ENCODE peak calls at places on chromosomes 5 and 9, in ten cellular contexts. N is uterus, O is IMR-90, L is sigmoid colon, T is K562, S is Peyer's patch, M is esophagus squamous epithelium, H is body of pancreas, Z is heart left ventricle, A is breast epithelium. Q is an unnamed sample.

GRCh38 chr9:83220737-83221136 is 157.8 kb upstream of the RASEF start:
- DNase-seq in H (peak), A (no peak), L (no peak), T (no peak), N (no peak), Z (no peak), M (no peak), O (peak), S (no peak), Q (peak)

GRCh38 chr5:172407241-172407691 is 47.1 kb downstream of the SH3PXD2B start:
- DNase-seq in A (no peak), S (no peak), Z (peak), M (no peak), T (no peak), H (no peak), L (peak), N (no peak), O (peak), Q (no peak)

GRCh38 chr9:15249042-15249818 is 57.8 kb downstream of the TTC39B start:
- DNase-seq in L (no peak), A (no peak), T (no peak), M (no peak), Z (no peak), S (no peak), O (peak), N (no peak), H (no peak), Q (peak)

GRCh38 chr5:117486879-117487391 is 912.3 kb upstream of the SEMA6A start:
- DNase-seq in H (no peak), S (no peak), O (no peak), T (no peak), Z (no peak), M (no peak), A (no peak), L (no peak), N (no peak), Q (no peak)

GRCh38 chr5:115636008-115636407 is 10.2 kb upstream of the TMED7 start:
- DNase-seq in Z (no peak), H (no peak), T (no peak), N (no peak), M (no peak), A (no peak), L (no peak), O (no peak), S (no peak), Q (no peak)

GRCh38 chr5:7686794-7687193 is 164.1 kb downstream of the CFAP90 start:
- DNase-seq in T (no peak), O (no peak), S (no peak), M (no peak), Z (no peak), L (no peak), H (no peak), A (no peak), N (no peak), Q (no peak)

GRCh38 chr5:90968319-90968718 is 409.7 kb downstream of the ADGRV1 start:
- DNase-seq in L (no peak), O (no peak), H (no peak), S (no peak), Z (no peak), T (no peak), A (no peak), N (no peak), M (no peak), Q (no peak)

GRCh38 chr5:132180134-132180745 is 47.4 kb downstream of the P4HA2 start:
- DNase-seq in H (peak), N (no peak), S (no peak), A (no peak), O (peak), L (no peak), Z (no peak), T (peak), M (no peak), Q (peak)

GRCh38 chr5:10726179-10726912 is 34.7 kb downstream of the DAP start:
- DNase-seq in O (peak), N (no peak), T (peak), H (no peak), A (no peak), Z (no peak), S (no peak), L (no peak), M (no peak), Q (no peak)

GRCh38 chr5:142549834-142550233 is 136.1 kb downstream of the FGF1 start:
- DNase-seq in H (no peak), O (no peak), L (no peak), M (no peak), N (no peak), Z (no peak), T (no peak), A (no peak), S (no peak), Q (no peak)

GRCh38 chr9:70746760-70747159 is 332.3 kb upstream of the KLF9 start:
- DNase-seq in S (no peak), L (no peak), M (no peak), A (no peak), O (no peak), T (no peak), H (no peak), Z (no peak), N (no peak), Q (no peak)

GRCh38 chr5:8628521-8628920 is 759.6 kb downstream of the MTRR start:
- DNase-seq in N (no peak), O (no peak), A (no peak), S (no peak), Z (no peak), M (no peak), T (no peak), L (no peak), H (no peak), Q (no peak)

GRCh38 chr5:109365653-109366052 is 44.1 kb downstream of the PJA2 start:
- DNase-seq in S (no peak), T (no peak), N (no peak), H (no peak), O (no peak), Z (no peak), A (no peak), L (no peak), M (no peak), Q (no peak)

GRCh38 chr5:173761182-173761521 is 127.0 kb upstream of the CPEB4 start:
- DNase-seq in Z (no peak), N (no peak), O (no peak), M (no peak), L (no peak), A (no peak), H (no peak), T (no peak), S (no peak), Q (no peak)

GRCh38 chr5:111066261-111066938 is 5.1 kb upstream of the TSLP start:
- DNase-seq in H (no peak), O (no peak), M (no peak), A (no peak), L (no peak), N (no peak), Z (no peak), S (no peak), T (no peak), Q (no peak)

GRCh38 chr5:67021522-67022316 is 174.9 kb downstream of the CD180 start:
- DNase-seq in M (no peak), T (no peak), A (no peak), S (no peak), N (no peak), O (peak), L (no peak), Z (no peak), H (no peak), Q (no peak)

GRCh38 chr9:129178983-129179382 is 922 bp upstream of the IER5L start:
- DNase-seq in O (no peak), A (no peak), M (no peak), S (no peak), Z (no peak), N (no peak), T (peak), L (no peak), H (no peak), Q (no peak)

GRCh38 chr5:93117753-93118531 is 463.1 kb downstream of the NR2F1-AS1 start:
- DNase-seq in Z (no peak), L (no peak), A (no peak), N (no peak), M (no peak), S (no peak), O (peak), H (no peak), T (no peak), Q (no peak)

GRCh38 chr5:129459485-129460120 is 495 bp upstream of the ADAMTS19 start:
- DNase-seq in S (no peak), M (no peak), N (peak), Z (peak), L (no peak), O (peak), T (no peak), H (peak), A (no peak), Q (no peak)

GRCh38 chr9:137787786-137788505 is 89.6 kb upstream of the CACNA1B start:
- DNase-seq in T (no peak), A (no peak), Z (no peak), O (no peak), S (no peak), M (no peak), L (peak), H (no peak), N (no peak), Q (no peak)

GRCh38 chr5:154236-154635 is 37.1 kb upstream of the LRRC14B start:
- DNase-seq in M (no peak), A (no peak), H (no peak), L (no peak), O (no peak), Z (no peak), T (no peak), N (no peak), S (no peak), Q (no peak)

GRCh38 chr5:115379622-115380344 is 83.3 kb upstream of the CCDC112 start:
- DNase-seq in L (no peak), S (no peak), M (no peak), A (no peak), N (no peak), O (no peak), Z (no peak), T (no peak), H (peak), Q (no peak)

GRCh38 chr9:132955123-132955522 is 10.7 kb upstream of the TSC1 start:
- DNase-seq in A (no peak), Z (no peak), S (no peak), L (no peak), O (no peak), M (no peak), N (no peak), H (no peak), T (no peak), Q (no peak)

GRCh38 chr5:168159425-168159824 is 132.0 kb upstream of the WWC1 start:
- DNase-seq in H (peak), L (no peak), N (no peak), M (no peak), A (no peak), S (no peak), Z (no peak), T (no peak), O (no peak), Q (no peak)

GRCh38 chr9:112815868-112816267 is 65.3 kb downstream of the SNX30 start:
- DNase-seq in A (no peak), N (no peak), M (no peak), T (no peak), Z (no peak), S (no peak), L (no peak), O (no peak), H (no peak), Q (no peak)

GRCh38 chr5:171107650-171108049 is 201.4 kb upstream of the TLX3 start:
- DNase-seq in S (no peak), T (no peak), Z (no peak), L (no peak), N (no peak), M (no peak), A (no peak), O (no peak), H (no peak), Q (no peak)

GRCh38 chr9:95793924-95794828 is 81.3 kb upstream of the ERCC6L2 start:
- DNase-seq in H (no peak), O (peak), M (no peak), S (no peak), Z (no peak), L (no peak), T (no peak), A (no peak), N (no peak), Q (peak)

GRCh38 chr5:144191998-144192397 is 21.3 kb downstream of the KCTD16 start:
- DNase-seq in A (no peak), M (no peak), S (no peak), Z (no peak), N (no peak), H (no peak), O (peak), T (peak), L (no peak), Q (peak)

GRCh38 chr5:8057764-8058163 is 188.8 kb downstream of the MTRR start:
- DNase-seq in O (peak), Z (no peak), M (no peak), H (peak), N (no peak), T (peak), L (no peak), A (no peak), S (no peak), Q (no peak)

GRCh38 chr5:151937851-151938250 is 13.2 kb upstream of the GLRA1 start:
- DNase-seq in N (no peak), Z (no peak), H (no peak), L (no peak), T (no peak), M (no peak), S (no peak), A (no peak), O (no peak), Q (no peak)

GRCh38 chr9:37921546-37922300 is 17.8 kb upstream of the SLC25A51 start:
- DNase-seq in O (no peak), T (no peak), A (peak), M (no peak), S (no peak), Z (no peak), N (no peak), H (no peak), L (peak), Q (no peak)

GRCh38 chr5:165031361-165031760 is 1525.9 kb downstream of the MAT2B start:
- DNase-seq in O (no peak), N (no peak), T (no peak), S (no peak), L (no peak), H (no peak), M (no peak), Z (no peak), A (no peak), Q (no peak)

GRCh38 chr9:8800196-8800595 is 1000.6 kb upstream of the DMAC1 start:
- DNase-seq in L (no peak), O (no peak), H (no peak), A (no peak), M (no peak), T (no peak), Z (no peak), N (no peak), S (no peak), Q (no peak)

GRCh38 chr9:20270176-20270575 is 352.1 kb downstream of the MLLT3 start:
- DNase-seq in N (no peak), Z (no peak), S (no peak), T (no peak), O (no peak), M (no peak), H (no peak), L (no peak), A (no peak), Q (no peak)

GRCh38 chr9:20276762-20277161 is 345.5 kb downstream of the MLLT3 start:
- DNase-seq in T (no peak), L (no peak), H (no peak), N (no peak), M (no peak), S (no peak), Z (no peak), O (no peak), A (no peak), Q (no peak)

GRCh38 chr9:20269620-20270019 is 352.7 kb downstream of the MLLT3 start:
- DNase-seq in N (no peak), L (no peak), O (no peak), A (no peak), T (no peak), Z (no peak), M (no peak), S (no peak), H (no peak), Q (no peak)

GRCh38 chr9:20271723-20272122 is 350.6 kb downstream of the MLLT3 start:
- DNase-seq in H (no peak), L (no peak), A (no peak), T (no peak), M (no peak), Z (no peak), N (no peak), O (no peak), S (no peak), Q (no peak)

GRCh38 chr9:20271107-20271506 is 351.2 kb downstream of the MLLT3 start:
- DNase-seq in A (no peak), O (no peak), T (no peak), S (no peak), M (no peak), Z (no peak), N (no peak), H (no peak), L (no peak), Q (no peak)
- TF ChIP-seq POLR2A in A (no peak), O (no peak), T (no peak), S (no peak), M (no peak), Z (no peak), N (no peak), H (no peak), L (no peak), Q (no peak)

GRCh38 chr5:138466058-138466899 is 1.0 kb downstream of the EGR1 start:
- DNase-seq in N (peak), M (no peak), T (peak), Z (no peak), S (no peak), H (peak), L (no peak), O (peak), A (peak), Q (no peak)

GRCh38 chr5:138466900-138467710 is 1.8 kb downstream of the EGR1 start:
- DNase-seq in S (no peak), L (no peak), O (peak), H (peak), M (no peak), N (peak), T (no peak), Z (no peak), A (peak), Q (no peak)

GRCh38 chr5:138468133-138468965 is 3.1 kb downstream of the EGR1 start:
- DNase-seq in N (no peak), A (no peak), L (no peak), O (peak), M (no peak), S (no peak), Z (no peak), T (no peak), H (no peak), Q (no peak)

GRCh38 chr5:138468966-138469539 is 3.8 kb downstream of the EGR1 start:
- DNase-seq in N (no peak), S (no peak), M (no peak), T (no peak), H (no peak), A (no peak), L (no peak), Z (no peak), O (peak), Q (no peak)

DNA sequence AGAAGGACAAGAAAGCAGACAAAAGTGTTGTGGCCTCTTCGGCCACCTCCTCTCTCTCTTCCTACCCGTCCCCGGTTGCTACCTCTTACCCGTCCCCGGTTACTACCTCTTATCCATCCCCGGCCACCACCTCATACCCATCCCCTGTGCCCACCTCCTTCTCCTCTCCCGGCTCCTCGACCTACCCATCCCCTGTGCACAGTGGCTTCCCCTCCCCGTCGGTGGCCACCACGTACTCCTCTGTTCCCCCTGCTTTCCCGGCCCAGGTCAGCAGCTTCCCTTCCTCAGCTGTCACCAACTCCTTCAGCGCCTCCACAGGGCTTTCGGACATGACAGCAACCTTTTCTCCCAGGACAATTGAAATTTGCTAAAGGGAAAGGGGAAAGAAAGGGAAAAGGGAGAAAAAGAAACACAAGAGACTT is 2.4 kb downstream of the EGR1 start:
- DNase-seq in O (no peak), S (no peak), L (no peak), M (no peak), Z (no peak), T (no peak), A (peak), N (no peak), H (peak), Q (no peak)
- TF ChIP-seq POLR2A in O (no peak), S (no peak), L (no peak), M (no peak), Z (no peak), T (peak), A (no peak), N (no peak), H (peak), Q (no peak)

DNA sequence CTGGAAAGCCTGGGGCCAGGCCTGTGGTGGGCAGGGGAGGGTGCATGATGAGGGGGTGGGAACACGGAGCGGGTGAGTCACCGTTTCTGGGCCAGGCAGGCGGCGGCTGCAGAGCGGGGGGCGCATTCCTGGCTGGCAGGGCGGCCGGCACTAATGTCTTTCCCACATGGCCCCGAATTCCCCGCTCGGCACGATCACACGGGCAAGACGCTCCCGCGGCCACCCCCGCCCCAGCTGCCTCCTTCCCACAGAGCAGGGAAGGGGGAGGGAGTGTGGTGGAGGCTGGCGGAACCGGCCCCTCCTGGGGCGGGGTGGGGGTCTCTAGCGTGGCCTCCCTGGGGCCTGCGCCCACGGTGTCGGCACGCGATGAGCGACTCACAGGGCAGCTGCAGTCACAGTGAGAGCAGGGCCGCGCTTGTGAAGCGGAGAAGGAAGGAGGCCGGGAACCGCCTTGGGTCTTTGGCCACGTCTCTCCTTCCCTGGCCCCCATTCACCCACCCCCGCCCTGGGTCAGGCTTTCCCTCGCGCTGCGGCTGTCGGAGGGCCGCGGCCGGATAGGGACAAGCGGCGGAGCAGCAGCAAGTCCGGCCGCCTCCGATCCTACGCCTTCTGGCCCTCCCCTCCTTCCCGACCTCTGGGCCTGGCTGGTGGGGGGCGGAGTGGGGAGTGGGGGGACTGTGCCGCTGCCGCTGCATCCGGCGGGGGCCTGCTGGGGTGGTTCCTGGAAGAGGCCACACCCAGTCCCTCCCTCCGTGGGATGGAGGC is 48.9 kb downstream of the CXXC5 start:
- DNase-seq in N (peak), L (peak), Z (peak), S (peak), O (peak), A (peak), T (peak), H (peak), M (no peak), Q (peak)
- TF ChIP-seq POLR2A in N (peak), L (no peak), Z (no peak), S (no peak), O (peak), A (no peak), T (peak), H (peak), M (no peak), Q (peak)

GRCh38 chr9:30995951-30996738 is 1388.3 kb upstream of the ACO1 start:
- DNase-seq in O (no peak), A (no peak), L (no peak), Z (no peak), N (no peak), H (no peak), M (no peak), S (no peak), T (no peak), Q (no peak)
- TF ChIP-seq POLR2A in O (no peak), A (no peak), L (no peak), Z (no peak), N (no peak), H (no peak), M (no peak), S (no peak), T (no peak), Q (no peak)

GRCh38 chr5:78649220-78649700 is 688 bp upstream of the LHFPL2 start:
- DNase-seq in S (peak), Z (no peak), M (no peak), O (no peak), L (no peak), H (no peak), T (no peak), A (no peak), N (peak), Q (no peak)

GRCh38 chr5:78647411-78647818 is 1.2 kb downstream of the LHFPL2 start:
- DNase-seq in N (no peak), Z (no peak), T (no peak), M (no peak), H (peak), L (peak), A (no peak), O (peak), S (peak), Q (no peak)

GRCh38 chr5:78647838-78648358 is 674 bp downstream of the LHFPL2 start:
- DNase-seq in Z (peak), O (peak), N (peak), T (no peak), S (peak), H (peak), L (peak), A (peak), M (no peak), Q (no peak)

GRCh38 chr5:78649816-78650561 is 1.4 kb upstream of the LHFPL2 start:
- DNase-seq in M (no peak), Z (no peak), N (no peak), L (no peak), O (peak), S (no peak), T (no peak), A (no peak), H (no peak), Q (no peak)

GRCh38 chr5:78648359-78649219 is at the start of gene LHFPL2:
- DNase-seq in O (peak), N (peak), M (no peak), Z (peak), T (peak), H (peak), S (peak), L (peak), A (peak), Q (no peak)
- TF ChIP-seq POLR2A in O (peak), N (peak), M (no peak), Z (peak), T (no peak), H (peak), S (peak), L (no peak), A (no peak), Q (peak)